ENCODE peak calls at places on chromosomes 4 and X, in ten cellular contexts. D is endodermal cell; A is globus pallidus; F is effector CD4-positive, alpha-beta T cell; U is activated CD4-positive, alpha-beta T cell treated with anti-CD3 and anti-CD28 coated beads for 36 hours; N is NCI-H1105; B is fibroblast of the aortic adventitia; G is breast epithelium; R is T-cell; P is OCI-LY7. Z is an unnamed sample.

GRCh38 chr4:85720736-85721135 is 245.8 kb downstream of the ARHGAP24 start:
- DNase-seq in D (no peak), N (no peak), U (no peak), B (peak), P (no peak), R (no peak), A (no peak), G (no peak), F (no peak), Z (peak)

GRCh38 chr4:14800977-14801376 is 201.3 kb upstream of the CPEB2 start:
- DNase-seq in D (no peak), A (no peak), U (no peak), P (no peak), G (no peak), N (no peak), R (no peak), F (no peak), B (no peak), Z (no peak)

GRCh38 chrX:3346436-3347329 is at the start of gene MXRA5:
- DNase-seq in F (no peak), U (no peak), N (no peak), D (peak), A (no peak), P (no peak), B (peak), R (no peak), G (no peak), Z (no peak)

GRCh38 chr4:141098163-141098562 is 35.1 kb downstream of the RNF150 start:
- DNase-seq in U (no peak), R (no peak), N (no peak), B (no peak), D (no peak), P (no peak), F (no peak), G (no peak), A (no peak), Z (no peak)

GRCh38 chr4:82623284-82623683 is 61.5 kb upstream of the TMEM150C start:
- DNase-seq in A (no peak), B (peak), R (no peak), F (no peak), U (no peak), P (no peak), D (no peak), G (no peak), N (no peak), Z (no peak)

GRCh38 chr4:121726642-121727268 is 30.0 kb upstream of the ANXA5 start:
- DNase-seq in P (peak), B (peak), G (no peak), D (no peak), F (no peak), A (peak), U (peak), N (no peak), R (no peak), Z (peak)

GRCh38 chr4:137909910-137910309 is 332.2 kb downstream of the SLC7A11 start:
- DNase-seq in A (no peak), D (peak), B (no peak), P (no peak), G (peak), R (no peak), N (peak), U (no peak), F (no peak), Z (no peak)

GRCh38 chr4:166092797-166093196 is 219.8 kb downstream of the TLL1 start:
- DNase-seq in A (no peak), R (no peak), U (no peak), B (no peak), N (no peak), F (no peak), G (no peak), D (no peak), P (no peak), Z (no peak)

GRCh38 chrX:100995469-100995868 is 26.0 kb downstream of the ARL13A start:
- DNase-seq in N (no peak), U (peak), D (no peak), B (peak), P (no peak), R (no peak), G (no peak), F (no peak), A (no peak), Z (peak)

GRCh38 chrX:118853596-118853995 is 30.0 kb downstream of the ZCCHC12 start:
- DNase-seq in U (no peak), G (no peak), N (no peak), B (no peak), P (no peak), D (no peak), A (peak), R (no peak), F (no peak), Z (no peak)

GRCh38 chr4:44256414-44256813 is 192.2 kb downstream of the KCTD8 start:
- DNase-seq in U (no peak), A (peak), B (no peak), N (no peak), D (no peak), F (no peak), G (no peak), R (no peak), P (no peak), Z (peak)

GRCh38 chrX:79361192-79361870 is 5.8 kb downstream of the ITM2A start:
- DNase-seq in U (no peak), G (no peak), B (no peak), R (no peak), D (no peak), F (no peak), A (no peak), N (no peak), P (no peak), Z (no peak)

GRCh38 chr4:173169428-173170209 is 1.0 kb downstream of the GALNT7 start:
- DNase-seq in A (peak), U (peak), R (peak), D (peak), N (peak), P (peak), G (peak), F (peak), B (peak), Z (peak)

GRCh38 chrX:150192846-150193245 is 170.3 kb upstream of the MAMLD1 start:
- DNase-seq in G (no peak), D (no peak), N (no peak), R (no peak), F (no peak), B (no peak), A (no peak), U (no peak), P (no peak), Z (no peak)

GRCh38 chr4:125703443-125703842 is 388.7 kb downstream of the FAT4 start:
- DNase-seq in F (no peak), G (no peak), U (no peak), D (no peak), A (no peak), N (no peak), P (no peak), R (no peak), B (peak), Z (peak)

GRCh38 chrX:39445336-39445735 is 644.1 kb downstream of the MID1IP1 start:
- DNase-seq in N (no peak), U (peak), D (peak), F (peak), G (no peak), B (no peak), P (peak), A (no peak), R (no peak), Z (no peak)

GRCh38 chr4:37602454-37603069 is 83.6 kb downstream of the RELL1 start:
- DNase-seq in R (no peak), P (no peak), D (peak), F (no peak), N (no peak), U (no peak), G (no peak), B (no peak), A (no peak), Z (no peak)

GRCh38 chr4:3372933-3373465 is 68.8 kb upstream of the HGFAC start:
- DNase-seq in B (no peak), R (no peak), F (no peak), D (no peak), N (no peak), U (peak), P (no peak), A (peak), G (no peak), Z (no peak)

Z was measured in amniotic epithelial cell.